ENCODE peak calls at places on chromosomes 1 and 21, in six cellular contexts. D, R, X, I, A and U are unnamed samples.
A peak's percentile ranks its signal among the peaks of the same experiment; 100 is the strongest.

GRCh38 chr1:113657126-113657525 is 102.2 kb downstream of the PHTF1 start:
- DNase-seq in D (no peak), R (no peak), X (no peak), I (no peak), A (peak; percentile 51), U (no peak)

GRCh38 chr21:38993561-38993960 is 187.8 kb downstream of the ETS2 start:
- DNase-seq in D (no peak), R (peak; percentile 43), X (peak; percentile 75), I (peak; percentile 65), A (no peak), U (no peak)

GRCh38 chr1:27366411-27367159 is at the start of gene MAP3K6:
- DNase-seq in D (peak; percentile 20), R (peak; percentile 83), X (peak; percentile 23), I (peak; percentile 79), A (peak; percentile 64), U (no peak)

GRCh38 chr1:36471830-36472641 is 7.9 kb upstream of the MRPS15 start:
- DNase-seq in D (no peak), R (no peak), X (no peak), I (no peak), A (no peak), U (no peak)

GRCh38 chr1:46246548-46247432 is 773 bp upstream of the RAD54L start:
- DNase-seq in D (no peak), R (no peak), X (peak; percentile 8), I (no peak), A (no peak), U (no peak)

GRCh38 chr21:37074195-37074510 is 1.1 kb downstream of the TTC3 start:
- DNase-seq in D (no peak), R (no peak), X (no peak), I (no peak), A (no peak), U (no peak)

GRCh38 chr1:170162385-170163226 is 16.8 kb downstream of the NTMT2 start:
- DNase-seq in D (no peak), R (peak; percentile 33), X (peak; percentile 94), I (no peak), A (no peak), U (peak; percentile 73)

GRCh38 chr1:11407301-11407994 is 71.5 kb upstream of the DISP3 start:
- DNase-seq in D (no peak), R (no peak), X (no peak), I (no peak), A (no peak), U (no peak)

GRCh38 chr1:188652678-188653077 is 1823.9 kb downstream of the PLA2G4A start:
- DNase-seq in D (no peak), R (no peak), X (peak; percentile 93), I (no peak), A (no peak), U (peak; percentile 19)

GRCh38 chr1:212858461-212859265 is 588 bp downstream of the FLVCR1 start:
- DNase-seq in D (peak; percentile 2), R (peak; percentile 15), X (no peak), I (peak; percentile 35), A (peak; percentile 29), U (peak; percentile 7)

GRCh38 chr1:2230781-2231666 is 2.9 kb downstream of the SKI start:
- DNase-seq in D (no peak), R (no peak), X (no peak), I (no peak), A (no peak), U (no peak)

GRCh38 chr1:42737257-42737656 is 2.8 kb downstream of the CLDN19 start:
- DNase-seq in D (peak; percentile 54), R (no peak), X (no peak), I (peak; percentile 43), A (peak; percentile 24), U (no peak)

GRCh38 chr1:172108494-172108893 is 267.2 kb downstream of the DNM3 start:
- DNase-seq in D (no peak), R (no peak), X (no peak), I (no peak), A (no peak), U (no peak)

GRCh38 chr1:221071761-221072160 is 192.5 kb downstream of the HLX start:
- DNase-seq in D (no peak), R (no peak), X (no peak), I (no peak), A (no peak), U (no peak)

GRCh38 chr1:38932496-38933014 is 9.1 kb downstream of the RHBDL2 start:
- DNase-seq in D (no peak), R (no peak), X (no peak), I (no peak), A (no peak), U (no peak)

GRCh38 chr1:237171564-237172485 is 129.8 kb downstream of the RYR2 start:
- DNase-seq in D (no peak), R (no peak), X (peak; percentile 9), I (no peak), A (no peak), U (no peak)

GRCh38 chr1:17610085-17610484 is 70.6 kb downstream of the ARHGEF10L start:
- DNase-seq in D (no peak), R (no peak), X (no peak), I (no peak), A (no peak), U (no peak)

GRCh38 chr1:2989976-2990375 is 31.3 kb upstream of the ACTRT2 start:
- DNase-seq in D (no peak), R (no peak), X (no peak), I (no peak), A (no peak), U (no peak)

GRCh38 chr1:196209265-196209664 is 399.0 kb downstream of the KCNT2 start:
- DNase-seq in D (no peak), R (no peak), X (peak; percentile 43), I (no peak), A (no peak), U (no peak)

GRCh38 chr1:154213274-154213673 is 7.1 kb upstream of the CFAP141 start:
- DNase-seq in D (no peak), R (no peak), X (no peak), I (no peak), A (no peak), U (no peak)